ENCODE peak calls at places on chromosomes 12 and 14, in eight cellular contexts. K is fibroblast of pulmonary artery, I is NCI-H345, H is AG20443, B is AG08395, F is SK-N-MC, G is RPMI7951, P is anterior cingulate cortex. A is an unnamed sample.

GRCh38 chr12:46374711-46375110 is 2.1 kb upstream of the SLC38A2 start:
- DNase-seq in K (no peak), B (no peak), F (no peak), H (no peak), P (no peak), I (no peak), G (no peak), A (no peak)

GRCh38 chr14:96863327-96863985 is 66.3 kb downstream of the VRK1 start:
- DNase-seq in K (no peak), P (no peak), B (no peak), H (no peak), I (peak), F (no peak), G (no peak), A (no peak)

GRCh38 chr12:119208626-119209061 is 29.9 kb downstream of the HSPB8 start:
- DNase-seq in K (peak), G (no peak), I (no peak), F (no peak), H (peak), B (peak), P (peak), A (peak)

GRCh38 chr12:105113094-105113493 is 5.6 kb downstream of the WASHC4 start:
- DNase-seq in F (no peak), K (no peak), G (no peak), B (no peak), I (no peak), H (no peak), P (no peak), A (no peak)

GRCh38 chr14:35386673-35387125 is 17.9 kb downstream of the NFKBIA start:
- DNase-seq in K (no peak), H (no peak), B (no peak), I (no peak), P (no peak), F (no peak), G (peak), A (no peak)

GRCh38 chr12:12946686-12947355 is 5.1 kb downstream of the GPRC5D start:
- DNase-seq in G (no peak), K (no peak), I (no peak), F (no peak), P (no peak), B (peak), H (peak), A (no peak)

GRCh38 chr12:50056629-50056976 is 793 bp upstream of the ASIC1 start:
- DNase-seq in P (no peak), F (no peak), B (no peak), I (no peak), G (no peak), H (no peak), K (no peak), A (no peak)

GRCh38 chr14:22849212-22849819 is 12.9 kb downstream of the MMP14 start:
- DNase-seq in I (no peak), P (peak), H (peak), B (peak), K (peak), F (no peak), G (peak), A (no peak)

GRCh38 chr12:12899530-12900380 is 8.4 kb downstream of the GPRC5A start:
- DNase-seq in H (peak), P (peak), K (peak), I (no peak), G (peak), B (peak), F (no peak), A (no peak)

GRCh38 chr12:82950362-82950761 is 263.7 kb downstream of the TMTC2 start:
- DNase-seq in P (no peak), I (no peak), F (no peak), G (no peak), B (no peak), H (no peak), K (no peak), A (no peak)

GRCh38 chr12:52200783-52201519 is 9.1 kb upstream of the KRT80 start:
- DNase-seq in P (no peak), I (no peak), G (no peak), B (no peak), F (no peak), H (no peak), K (no peak), A (no peak)

GRCh38 chr14:103522649-103523582 is at the start of gene CKB:
- DNase-seq in G (peak), F (no peak), H (peak), P (peak), I (peak), B (peak), K (peak), A (peak)

GRCh38 chr14:94158239-94158888 is 15.8 kb upstream of the PPP4R4 start:
- DNase-seq in H (no peak), F (no peak), B (no peak), P (no peak), I (peak), K (no peak), G (no peak), A (no peak)

GRCh38 chr12:86186449-86186848 is 69.7 kb downstream of the MGAT4C start:
- DNase-seq in G (no peak), P (no peak), H (peak), F (no peak), I (no peak), B (no peak), K (no peak), A (no peak)

GRCh38 chr14:64682173-64682710 is 22.0 kb upstream of the PLEKHG3 start:
- DNase-seq in G (peak), H (peak), K (peak), I (no peak), P (peak), B (peak), F (no peak), A (no peak)

GRCh38 chr12:116719661-116720060 is 18.2 kb downstream of the SPRING1 start:
- DNase-seq in B (no peak), H (no peak), I (no peak), K (no peak), P (no peak), G (no peak), F (no peak), A (no peak)

A was measured in NCI-H748 treated with DMSO at 0.1 percent for 48 hours.